ENCODE peak calls at places on chromosomes 5 and 9, in seven cellular contexts. One of them, this sample, is unnamed.
A peak's percentile ranks its signal among the peaks of the same experiment; 100 is the strongest.

GRCh38 chr9:32589083-32589713 is 16.2 kb upstream of the NDUFB6 start:
- DNase-seq in KBM-7: peak; percentile 42
- DNase-seq in AG20443: peak; percentile 60
- DNase-seq in NCI-H1417: no peak
- DNase-seq in ACHN: peak; percentile 55
- DNase-seq in PC-3: peak; percentile 68
- DNase-seq in effector CD4-positive, alpha-beta T cell: no peak
- DNase-seq in this sample: no peak

GRCh38 chr9:28926311-28926710 is 1353.0 kb upstream of the C9orf72 start:
- DNase-seq in KBM-7: no peak
- DNase-seq in AG20443: no peak
- DNase-seq in NCI-H1417: no peak
- DNase-seq in ACHN: no peak
- DNase-seq in PC-3: no peak
- DNase-seq in effector CD4-positive, alpha-beta T cell: no peak
- DNase-seq in this sample: no peak

GRCh38 chr5:104951829-104952228 is 1389.2 kb upstream of the NUDT12 start:
- DNase-seq in KBM-7: no peak
- DNase-seq in AG20443: no peak
- DNase-seq in NCI-H1417: no peak
- DNase-seq in ACHN: no peak
- DNase-seq in PC-3: no peak
- DNase-seq in effector CD4-positive, alpha-beta T cell: no peak
- DNase-seq in this sample: peak; percentile 3

GRCh38 chr5:106640511-106640910 is 1030.2 kb downstream of the EFNA5 start:
- DNase-seq in KBM-7: no peak
- DNase-seq in AG20443: no peak
- DNase-seq in NCI-H1417: no peak
- DNase-seq in ACHN: no peak
- DNase-seq in PC-3: no peak
- DNase-seq in effector CD4-positive, alpha-beta T cell: no peak
- DNase-seq in this sample: no peak

GRCh38 chr9:13690595-13690994 is 411.1 kb upstream of the MPDZ start:
- DNase-seq in KBM-7: no peak
- DNase-seq in AG20443: no peak
- DNase-seq in NCI-H1417: no peak
- DNase-seq in ACHN: no peak
- DNase-seq in PC-3: peak; percentile 80
- DNase-seq in effector CD4-positive, alpha-beta T cell: no peak
- DNase-seq in this sample: no peak

GRCh38 chr5:80619081-80619480 is 35.4 kb upstream of the MSH3 start:
- DNase-seq in KBM-7: peak; percentile 31
- DNase-seq in AG20443: no peak
- DNase-seq in NCI-H1417: no peak
- DNase-seq in ACHN: no peak
- DNase-seq in PC-3: no peak
- DNase-seq in effector CD4-positive, alpha-beta T cell: no peak
- DNase-seq in this sample: no peak

GRCh38 chr5:95727764-95728191 is 3.4 kb upstream of the RHOBTB3 start:
- DNase-seq in KBM-7: no peak
- DNase-seq in AG20443: no peak
- DNase-seq in NCI-H1417: peak; percentile 82
- DNase-seq in ACHN: no peak
- DNase-seq in PC-3: peak; percentile 55
- DNase-seq in effector CD4-positive, alpha-beta T cell: no peak
- DNase-seq in this sample: no peak

GRCh38 chr9:107127608-107128007 is 155.5 kb upstream of the RAD23B start:
- DNase-seq in KBM-7: no peak
- DNase-seq in AG20443: no peak
- DNase-seq in NCI-H1417: no peak
- DNase-seq in ACHN: no peak
- DNase-seq in PC-3: no peak
- DNase-seq in effector CD4-positive, alpha-beta T cell: no peak
- DNase-seq in this sample: no peak

GRCh38 chr5:116773926-116774325 is 199.3 kb upstream of the SEMA6A start:
- DNase-seq in KBM-7: no peak
- DNase-seq in AG20443: no peak
- DNase-seq in NCI-H1417: no peak
- DNase-seq in ACHN: no peak
- DNase-seq in PC-3: no peak
- DNase-seq in effector CD4-positive, alpha-beta T cell: no peak
- DNase-seq in this sample: peak; percentile 97

GRCh38 chr5:98110270-98110669 is 663.2 kb upstream of the RGMB start:
- DNase-seq in KBM-7: no peak
- DNase-seq in AG20443: peak; percentile 34
- DNase-seq in NCI-H1417: no peak
- DNase-seq in ACHN: no peak
- DNase-seq in PC-3: peak; percentile 66
- DNase-seq in effector CD4-positive, alpha-beta T cell: no peak
- DNase-seq in this sample: no peak

GRCh38 chr5:15791859-15792258 is 291.9 kb downstream of the FBXL7 start:
- DNase-seq in KBM-7: no peak
- DNase-seq in AG20443: peak; percentile 59
- DNase-seq in NCI-H1417: no peak
- DNase-seq in ACHN: no peak
- DNase-seq in PC-3: no peak
- DNase-seq in effector CD4-positive, alpha-beta T cell: no peak
- DNase-seq in this sample: no peak

GRCh38 chr5:125505062-125505461 is 758.6 kb upstream of the ZNF608 start:
- DNase-seq in KBM-7: no peak
- DNase-seq in AG20443: no peak
- DNase-seq in NCI-H1417: no peak
- DNase-seq in ACHN: no peak
- DNase-seq in PC-3: no peak
- DNase-seq in effector CD4-positive, alpha-beta T cell: no peak
- DNase-seq in this sample: no peak

GRCh38 chr5:107466233-107466769 is 204.4 kb downstream of the EFNA5 start:
- DNase-seq in KBM-7: no peak
- DNase-seq in AG20443: no peak
- DNase-seq in NCI-H1417: no peak
- DNase-seq in ACHN: peak; percentile 97
- DNase-seq in PC-3: peak; percentile 85
- DNase-seq in effector CD4-positive, alpha-beta T cell: no peak
- DNase-seq in this sample: no peak

GRCh38 chr5:126681970-126682369 is 81.2 kb downstream of the PHAX start:
- DNase-seq in KBM-7: no peak
- DNase-seq in AG20443: no peak
- DNase-seq in NCI-H1417: no peak
- DNase-seq in ACHN: no peak
- DNase-seq in PC-3: no peak
- DNase-seq in effector CD4-positive, alpha-beta T cell: no peak
- DNase-seq in this sample: no peak

GRCh38 chr5:127299678-127300077 is 9.1 kb downstream of the MEGF10 start:
- DNase-seq in KBM-7: peak; percentile 22
- DNase-seq in AG20443: no peak
- DNase-seq in NCI-H1417: peak; percentile 8
- DNase-seq in ACHN: no peak
- DNase-seq in PC-3: no peak
- DNase-seq in effector CD4-positive, alpha-beta T cell: no peak
- DNase-seq in this sample: no peak

GRCh38 chr9:134607971-134608370 is 33.6 kb upstream of the COL5A1 start:
- DNase-seq in KBM-7: no peak
- DNase-seq in AG20443: no peak
- DNase-seq in NCI-H1417: no peak
- DNase-seq in ACHN: no peak
- DNase-seq in PC-3: no peak
- DNase-seq in effector CD4-positive, alpha-beta T cell: no peak
- DNase-seq in this sample: no peak

GRCh38 chr5:35876922-35877321 is 20.2 kb downstream of the IL7R start:
- DNase-seq in KBM-7: no peak
- DNase-seq in AG20443: peak; percentile 75
- DNase-seq in NCI-H1417: no peak
- DNase-seq in ACHN: peak; percentile 3
- DNase-seq in PC-3: peak; percentile 58
- DNase-seq in effector CD4-positive, alpha-beta T cell: no peak
- DNase-seq in this sample: no peak

GRCh38 chr9:134356496-134357470 is 30.5 kb downstream of the RXRA start:
- DNase-seq in KBM-7: no peak
- DNase-seq in AG20443: no peak
- DNase-seq in NCI-H1417: no peak
- DNase-seq in ACHN: no peak
- DNase-seq in PC-3: peak; percentile 66
- DNase-seq in effector CD4-positive, alpha-beta T cell: no peak
- DNase-seq in this sample: no peak

GRCh38 chr5:154166901-154167791 is 23.4 kb upstream of the GALNT10 start:
- DNase-seq in KBM-7: no peak
- DNase-seq in AG20443: no peak
- DNase-seq in NCI-H1417: no peak
- DNase-seq in ACHN: no peak
- DNase-seq in PC-3: peak; percentile 22
- DNase-seq in effector CD4-positive, alpha-beta T cell: no peak
- DNase-seq in this sample: peak; percentile 42